ENCODE peak calls at places on chromosomes 7 and 10, in six cellular contexts. W, T, D, M, S and J are unnamed samples.

GRCh38 chr7:99141756-99142726 is 1.9 kb downstream of the SMURF1 start:
- DNase-seq in T (peak; percentile 69), M (peak; percentile 71), W (peak; percentile 88), S (peak; percentile 86), D (peak; percentile 46), J (peak; percentile 64)

GRCh38 chr10:67539312-67539711 is 156.7 kb downstream of the CTNNA3 start:
- DNase-seq in M (no peak), T (no peak), W (no peak), S (no peak), D (no peak), J (no peak)

GRCh38 chr10:131159771-131160170 is 151.8 kb downstream of the TCERG1L start:
- DNase-seq in W (no peak), D (peak; percentile 74), M (no peak), T (no peak), S (no peak), J (no peak)

GRCh38 chr7:17312641-17313040 is 14.2 kb downstream of the AHR start:
- DNase-seq in W (no peak), D (no peak), S (no peak), M (no peak), T (no peak), J (no peak)

GRCh38 chr7:158034571-158034970 is 553.1 kb downstream of the PTPRN2 start:
- DNase-seq in M (no peak), T (no peak), S (peak; percentile 41), W (no peak), D (no peak), J (no peak)

GRCh38 chr10:101403161-101403560 is 49.2 kb downstream of the BTRC start:
- DNase-seq in T (no peak), D (no peak), M (no peak), S (no peak), W (no peak), J (no peak)

GRCh38 chr10:109187677-109188076 is 735.6 kb downstream of the XPNPEP1 start:
- DNase-seq in D (no peak), T (no peak), W (no peak), S (no peak), M (no peak), J (no peak)

GRCh38 chr7:50564630-50565558 is at the start of gene DDC:
- DNase-seq in S (no peak), W (no peak), D (no peak), M (no peak), T (no peak), J (no peak)

GRCh38 chr7:82050134-82050533 is 280.3 kb upstream of the HGF start:
- DNase-seq in S (no peak), M (no peak), T (no peak), W (peak; percentile 81), D (no peak), J (no peak)

DNA sequence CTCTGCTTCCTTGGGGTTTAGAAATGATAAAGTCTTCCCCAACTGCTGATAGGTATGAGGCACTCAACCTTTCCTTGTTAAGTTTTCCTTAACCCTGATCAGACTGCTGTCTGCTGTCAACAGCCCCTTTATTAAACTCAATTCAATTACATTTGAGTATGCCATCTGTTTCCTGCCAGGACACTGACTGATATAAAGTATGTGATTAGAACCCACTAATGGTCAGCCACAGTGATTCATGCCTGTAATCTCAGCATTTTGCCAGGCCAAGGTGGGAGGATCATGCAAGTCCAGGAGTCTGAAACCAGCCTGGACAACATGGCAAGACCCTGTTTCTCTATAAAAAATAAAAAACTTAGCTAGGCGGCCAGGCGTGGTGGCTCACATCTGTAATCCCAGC is 18.1 kb downstream of the BAZ1B start:
- DNase-seq in T (no peak), D (no peak), M (no peak), S (peak; percentile 35), W (no peak), J (no peak)
- H3K36me3 ChIP-seq in T (peaks cover 66% of the 10 kb centered on the region), D (peaks cover 13% of the 10 kb centered on the region), M (peaks cover 51% of the 10 kb centered on the region), S (peaks cover 100% of the 10 kb centered on the region), W (peaks cover 94% of the 10 kb centered on the region), J (peaks cover 61% of the 10 kb centered on the region)

DNA sequence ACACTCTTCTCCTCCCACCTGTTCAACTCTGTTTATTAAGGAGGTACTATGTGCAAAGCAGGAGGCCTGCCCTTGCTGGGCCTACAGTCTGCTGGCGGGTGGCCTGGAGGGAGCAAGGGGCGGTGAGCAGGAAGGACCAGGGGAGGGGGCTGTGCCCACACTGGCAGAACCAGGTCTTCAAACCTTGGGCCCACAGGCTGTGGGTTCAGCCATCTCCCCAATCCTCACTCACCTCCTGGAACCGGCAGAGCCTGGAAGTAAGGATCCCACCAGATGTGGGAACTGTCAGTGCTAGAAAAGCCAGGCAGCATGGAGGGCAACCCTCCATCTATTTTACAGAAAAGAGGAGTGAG is 50.8 kb downstream of the CAMK2B start:
- DNase-seq in T (no peak), M (no peak), W (no peak), S (no peak), D (no peak), J (no peak)
- H3K27me3 ChIP-seq in T (no peaks in the 10 kb centered on the region), M (no peaks in the 10 kb centered on the region), W (peaks cover 8% of the 10 kb centered on the region), S (peaks cover 11% of the 10 kb centered on the region), D (no peaks in the 10 kb centered on the region), J (no peaks in the 10 kb centered on the region)

GRCh38 chr7:100364480-100364879 is 6.6 kb downstream of the PILRB start:
- DNase-seq in T (no peak), S (no peak), D (no peak), M (no peak), W (no peak), J (no peak)

GRCh38 chr7:100369105-100369504 is 4.2 kb upstream of the PILRA start:
- DNase-seq in D (peak; percentile 25), M (no peak), W (no peak), S (no peak), T (no peak), J (no peak)

GRCh38 chr7:100367676-100368613 is 5.3 kb upstream of the PILRA start:
- DNase-seq in T (no peak), S (no peak), D (no peak), W (no peak), M (no peak), J (no peak)

GRCh38 chr7:100366411-100367250 is 6.7 kb upstream of the PILRA start:
- DNase-seq in D (no peak), M (no peak), S (no peak), T (no peak), W (no peak), J (no peak)

GRCh38 chr7:100367251-100367620 is 6.1 kb upstream of the PILRA start:
- DNase-seq in D (no peak), M (no peak), T (no peak), W (no peak), S (no peak), J (no peak)
- H3K4me1 ChIP-seq in D (no peaks in the 10 kb centered on the region), M (peaks cover 9% of the 10 kb centered on the region), T (no peaks in the 10 kb centered on the region), W (peaks cover 40% of the 10 kb centered on the region), S (peaks cover 4% of the 10 kb centered on the region), J (peaks cover 13% of the 10 kb centered on the region)

GRCh38 chr7:44765579-44766415 is 17.1 kb downstream of the ZMIZ2 start:
- DNase-seq in W (no peak), S (no peak), D (no peak), T (no peak), M (no peak), J (no peak)

GRCh38 chr7:44766416-44766801 is 17.8 kb downstream of the ZMIZ2 start:
- DNase-seq in M (no peak), W (no peak), D (no peak), T (no peak), S (no peak), J (no peak)

GRCh38 chr7:44768663-44769361 is 20.2 kb downstream of the ZMIZ2 start:
- DNase-seq in T (no peak), W (no peak), M (no peak), S (no peak), D (no peak), J (no peak)

GRCh38 chr7:44767912-44768662 is 19.4 kb downstream of the ZMIZ2 start:
- DNase-seq in D (peak; percentile 88), M (no peak), S (peak; percentile 85), W (peak; percentile 87), T (no peak), J (peak; percentile 17)

GRCh38 chr7:44767134-44767911 is 18.7 kb downstream of the ZMIZ2 start:
- DNase-seq in W (no peak), D (no peak), M (no peak), T (no peak), S (no peak), J (no peak)
- H3K36me3 ChIP-seq in W (peaks cover 49% of the 10 kb centered on the region), D (peaks cover 12% of the 10 kb centered on the region), M (peaks cover 47% of the 10 kb centered on the region), T (peaks cover 41% of the 10 kb centered on the region), S (peaks cover 54% of the 10 kb centered on the region), J (peaks cover 42% of the 10 kb centered on the region)

GRCh38 chr10:103066141-103067098 is 126.7 kb downstream of the NT5C2 start:
- DNase-seq in M (no peak), W (no peak), D (no peak), T (no peak), S (no peak), J (no peak)
- H3K27me3 ChIP-seq in M (no peaks in the 10 kb centered on the region), W (no peaks in the 10 kb centered on the region), D (no peaks in the 10 kb centered on the region), T (no peaks in the 10 kb centered on the region), S (no peaks in the 10 kb centered on the region), J (no peaks in the 10 kb centered on the region)

GRCh38 chr10:59881640-59882039 is 24.7 kb downstream of the CCDC6 start:
- DNase-seq in W (no peak), S (no peak), M (no peak), D (no peak), T (no peak), J (no peak)
- H3K4me1 ChIP-seq in W (no peaks in the 10 kb centered on the region), S (peaks cover 52% of the 10 kb centered on the region), M (peaks cover 4% of the 10 kb centered on the region), D (peaks cover 51% of the 10 kb centered on the region), T (no peaks in the 10 kb centered on the region), J (peaks cover 55% of the 10 kb centered on the region)

DNA sequence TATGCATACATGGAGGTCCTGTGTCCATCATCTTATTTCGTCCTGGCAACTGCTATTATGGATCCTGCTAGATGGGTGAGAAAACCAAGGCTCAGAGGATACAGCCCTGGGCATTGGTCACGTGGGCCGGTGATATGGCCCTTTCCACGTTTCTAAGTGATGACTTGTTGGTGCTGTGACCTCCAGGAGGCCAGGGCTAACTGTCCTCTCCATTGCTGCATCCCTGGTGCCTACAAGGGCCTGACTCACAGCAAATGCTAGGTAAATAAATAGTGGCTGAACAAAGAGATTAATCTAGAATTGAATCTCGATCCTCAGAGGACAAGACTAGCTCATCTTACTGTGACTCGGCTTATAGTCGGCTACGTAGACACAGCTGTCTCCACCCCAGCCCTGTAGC is 78.6 kb downstream of the FAM53B start:
- DNase-seq in S (no peak), M (no peak), D (no peak), T (no peak), W (no peak), J (no peak)
- H3K36me3 ChIP-seq in S (peaks cover 19% of the 10 kb centered on the region), M (peaks cover 14% of the 10 kb centered on the region), D (no peaks in the 10 kb centered on the region), T (no peaks in the 10 kb centered on the region), W (no peaks in the 10 kb centered on the region), J (peaks cover 15% of the 10 kb centered on the region)

GRCh38 chr10:123132576-123133477 is 2.9 kb upstream of the HMX3 start:
- DNase-seq in M (peak; percentile 93), S (peak; percentile 92), T (peak; percentile 93), D (peak; percentile 87), W (peak; percentile 91), J (peak; percentile 81)
- H3K27me3 ChIP-seq in M (peaks cover 68% of the 10 kb centered on the region), S (peaks cover 100% of the 10 kb centered on the region), T (peaks cover 100% of the 10 kb centered on the region), D (no peaks in the 10 kb centered on the region), W (peaks cover 57% of the 10 kb centered on the region), J (peaks cover 44% of the 10 kb centered on the region)